ENCODE peak calls at places on chromosomes 12 and 14, in eight cellular contexts. U, S, L, E, F, G, I and X are unnamed samples.

GRCh38 chr12:108235231-108235959 is 103.7 kb downstream of the CMKLR1 start:
- DNase-seq in U (no peak), S (no peak), L (no peak), E (no peak), F (no peak), G (no peak), I (peak), X (no peak)

GRCh38 chr12:98741615-98742265 is 96.7 kb downstream of the APAF1 start:
- DNase-seq in U (peak), S (no peak), L (no peak), E (peak), F (no peak), G (no peak), I (peak), X (no peak)

GRCh38 chr14:25056688-25057078 is 6.7 kb upstream of the STXBP6 start:
- DNase-seq in U (no peak), S (no peak), L (no peak), E (no peak), F (peak), G (no peak), I (no peak), X (no peak)

GRCh38 chr14:24978862-24979724 is 70.9 kb downstream of the STXBP6 start:
- DNase-seq in U (no peak), S (no peak), L (no peak), E (no peak), F (no peak), G (no peak), I (no peak), X (no peak)

GRCh38 chr14:71130491-71131179 is 223.4 kb downstream of the PCNX1 start:
- DNase-seq in U (no peak), S (no peak), L (no peak), E (no peak), F (peak), G (no peak), I (no peak), X (no peak)

GRCh38 chr12:52415870-52416750 is 10.0 kb upstream of the KRT82 start:
- DNase-seq in U (no peak), S (no peak), L (no peak), E (no peak), F (peak), G (no peak), I (no peak), X (no peak)

GRCh38 chr12:132444957-132445883 is 44.7 kb upstream of the FBRSL1 start:
- DNase-seq in U (no peak), S (peak), L (peak), E (peak), F (no peak), G (no peak), I (no peak), X (no peak)

GRCh38 chr14:94367896-94368590 is 20.4 kb downstream of the SERPINA1 start:
- DNase-seq in U (no peak), S (no peak), L (no peak), E (no peak), F (no peak), G (no peak), I (no peak), X (no peak)

GRCh38 chr12:93825926-93826599 is 148.9 kb downstream of the CRADD start:
- DNase-seq in U (no peak), S (no peak), L (no peak), E (no peak), F (peak), G (no peak), I (no peak), X (no peak)

GRCh38 chr14:101377069-101377468 is 184.2 kb upstream of the DIO3 start:
- DNase-seq in U (no peak), S (no peak), L (no peak), E (no peak), F (no peak), G (no peak), I (no peak), X (no peak)

GRCh38 chr12:101620762-101621133 is 26.0 kb downstream of the MYBPC1 start:
- DNase-seq in U (no peak), S (no peak), L (no peak), E (no peak), F (no peak), G (no peak), I (no peak), X (no peak)

GRCh38 chr12:14915736-14916135 is 22.6 kb downstream of the ERP27 start:
- DNase-seq in U (no peak), S (no peak), L (no peak), E (no peak), F (no peak), G (no peak), I (no peak), X (no peak)

GRCh38 chr14:37202812-37203211 is 5.1 kb downstream of the MIPOL1 start:
- DNase-seq in U (no peak), S (no peak), L (no peak), E (no peak), F (no peak), G (no peak), I (no peak), X (no peak)

GRCh38 chr14:105495101-105495989 is 4.3 kb downstream of the TEDC1 start:
- DNase-seq in U (no peak), S (no peak), L (no peak), E (no peak), F (no peak), G (no peak), I (no peak), X (no peak)

GRCh38 chr14:35289623-35290022 is 2.6 kb upstream of the PSMA6 start:
- DNase-seq in U (no peak), S (no peak), L (no peak), E (no peak), F (no peak), G (no peak), I (no peak), X (no peak)

GRCh38 chr14:68384335-68384734 is 408.5 kb downstream of the ZFP36L1 start:
- DNase-seq in U (no peak), S (no peak), L (no peak), E (no peak), F (peak), G (no peak), I (no peak), X (no peak)

GRCh38 chr12:6374028-6374780 is 1.2 kb downstream of the SCNN1A start:
- DNase-seq in U (no peak), S (no peak), L (no peak), E (no peak), F (no peak), G (no peak), I (no peak), X (no peak)

GRCh38 chr12:55743967-55744931 is 1.3 kb downstream of the GDF11 start:
- DNase-seq in U (no peak), S (no peak), L (no peak), E (no peak), F (no peak), G (no peak), I (no peak), X (no peak)

GRCh38 chr14:99760817-99761216 is 32.4 kb upstream of the EML1 start:
- DNase-seq in U (no peak), S (no peak), L (no peak), E (no peak), F (no peak), G (no peak), I (no peak), X (no peak)

GRCh38 chr14:93105362-93105761 is 10.4 kb downstream of the ITPK1 start:
- DNase-seq in U (no peak), S (no peak), L (no peak), E (no peak), F (peak), G (peak), I (no peak), X (no peak)

GRCh38 chr12:130549361-130549760 is 166.7 kb downstream of the RIMBP2 start:
- DNase-seq in U (no peak), S (no peak), L (no peak), E (no peak), F (no peak), G (no peak), I (no peak), X (no peak)

GRCh38 chr12:3186546-3187237 is 109.5 kb downstream of the TSPAN9 start:
- DNase-seq in U (peak), S (no peak), L (no peak), E (no peak), F (no peak), G (no peak), I (no peak), X (no peak)

GRCh38 chr14:72560331-72560730 is 333.6 kb downstream of the DPF3 start:
- DNase-seq in U (no peak), S (no peak), L (no peak), E (no peak), F (no peak), G (peak), I (no peak), X (no peak)

GRCh38 chr12:34294671-34295365 is 272.5 kb downstream of the ALG10 start:
- DNase-seq in U (no peak), S (no peak), L (no peak), E (no peak), F (no peak), G (no peak), I (no peak), X (no peak)

GRCh38 chr12:105342464-105342863 is 12.0 kb downstream of the C12orf75 start:
- DNase-seq in U (no peak), S (no peak), L (no peak), E (no peak), F (no peak), G (no peak), I (no peak), X (no peak)

GRCh38 chr14:46053221-46053620 is 598.4 kb downstream of the RPL10L start:
- DNase-seq in U (no peak), S (no peak), L (no peak), E (no peak), F (peak), G (no peak), I (no peak), X (no peak)

GRCh38 chr14:99324291-99324690 is 52.3 kb upstream of the BCL11B start:
- DNase-seq in U (no peak), S (no peak), L (no peak), E (no peak), F (no peak), G (no peak), I (no peak), X (no peak)

GRCh38 chr14:101602466-101602840 is 41.2 kb downstream of the DIO3 start:
- DNase-seq in U (no peak), S (no peak), L (no peak), E (no peak), F (no peak), G (no peak), I (no peak), X (no peak)

GRCh38 chr12:90741611-90742010 is 213.4 kb downstream of the CCER1 start:
- DNase-seq in U (no peak), S (no peak), L (no peak), E (no peak), F (no peak), G (no peak), I (no peak), X (no peak)

GRCh38 chr14:102063092-102063807 is 23.6 kb downstream of the HSP90AA1 start:
- DNase-seq in U (peak), S (peak), L (no peak), E (peak), F (peak), G (peak), I (no peak), X (no peak)

GRCh38 chr12:58414398-58414871 is 473.1 kb downstream of the ATP23 start:
- DNase-seq in U (no peak), S (no peak), L (no peak), E (no peak), F (peak), G (no peak), I (no peak), X (no peak)

GRCh38 chr12:54008260-54008552 is 579 bp upstream of the HOXC8 start:
- DNase-seq in U (no peak), S (no peak), L (no peak), E (no peak), F (no peak), G (no peak), I (no peak), X (no peak)

GRCh38 chr12:90543393-90543792 is 411.6 kb downstream of the CCER1 start:
- DNase-seq in U (no peak), S (no peak), L (no peak), E (no peak), F (peak), G (no peak), I (no peak), X (no peak)

GRCh38 chr12:131828671-131829350 is 618 bp downstream of the MMP17 start:
- DNase-seq in U (no peak), S (no peak), L (no peak), E (no peak), F (no peak), G (no peak), I (no peak), X (no peak)

GRCh38 chr12:111448266-111448830 is 42.6 kb downstream of the SH2B3 start:
- DNase-seq in U (no peak), S (no peak), L (no peak), E (no peak), F (no peak), G (no peak), I (no peak), X (no peak)

GRCh38 chr12:5514545-5514944 is 82.6 kb downstream of the NTF3 start:
- DNase-seq in U (no peak), S (no peak), L (no peak), E (no peak), F (no peak), G (no peak), I (no peak), X (no peak)

GRCh38 chr12:125284945-125285344 is 219.7 kb downstream of the AACS start:
- DNase-seq in U (no peak), S (no peak), L (no peak), E (no peak), F (no peak), G (no peak), I (no peak), X (no peak)

GRCh38 chr14:61956517-61956916 is 194.3 kb downstream of the SNAPC1 start:
- DNase-seq in U (no peak), S (no peak), L (no peak), E (no peak), F (no peak), G (no peak), I (no peak), X (no peak)